ENCODE peak calls at places on chromosomes 6 and 20, in seven cellular contexts. D, B, E, P, U, Z and F are unnamed samples.

GRCh38 chr20:61932711-61933480 is 132.8 kb downstream of the TAF4 start:
- DNase-seq in D (no peak), B (no peak), E (no peak), P (no peak), U (no peak), Z (no peak), F (peak)

GRCh38 chr20:24579475-24579874 is 110.0 kb downstream of the SYNDIG1 start:
- DNase-seq in D (no peak), B (no peak), E (no peak), P (no peak), U (no peak), Z (no peak), F (no peak)

GRCh38 chr6:39128106-39128505 is 13.1 kb upstream of the SAYSD1 start:
- DNase-seq in D (no peak), B (no peak), E (no peak), P (no peak), U (no peak), Z (no peak), F (no peak)

GRCh38 chr6:23027281-23027680 is 457.9 kb downstream of the HDGFL1 start:
- DNase-seq in D (no peak), B (no peak), E (no peak), P (no peak), U (no peak), Z (no peak), F (no peak)

GRCh38 chr6:36863670-36864540 is 10.7 kb downstream of the PPIL1 start:
- DNase-seq in D (no peak), B (no peak), E (no peak), P (no peak), U (no peak), Z (no peak), F (no peak)

GRCh38 chr20:64058536-64058935 is 4.5 kb upstream of the TCEA2 start:
- DNase-seq in D (no peak), B (peak), E (no peak), P (no peak), U (no peak), Z (no peak), F (no peak)

GRCh38 chr6:138654715-138655634 is 118.6 kb upstream of the CCDC28A start:
- DNase-seq in D (no peak), B (no peak), E (no peak), P (peak), U (no peak), Z (no peak), F (no peak)

GRCh38 chr6:148445116-148445515 is 102.5 kb downstream of the SASH1 start:
- DNase-seq in D (no peak), B (no peak), E (no peak), P (no peak), U (no peak), Z (no peak), F (no peak)

GRCh38 chr6:28807682-28808280 is 116.0 kb downstream of the TRIM27 start:
- DNase-seq in D (no peak), B (no peak), E (no peak), P (no peak), U (no peak), Z (peak), F (no peak)

GRCh38 chr6:160427312-160428068 is 79.3 kb downstream of the SLC22A3 start:
- DNase-seq in D (no peak), B (no peak), E (no peak), P (no peak), U (no peak), Z (no peak), F (no peak)

GRCh38 chr6:146856296-146856695 is 257.5 kb downstream of the ADGB start:
- DNase-seq in D (no peak), B (no peak), E (no peak), P (no peak), U (no peak), Z (no peak), F (no peak)

GRCh38 chr20:1225729-1226313 is at the start of gene RAD21L1:
- DNase-seq in D (peak), B (peak), E (peak), P (no peak), U (peak), Z (peak), F (peak)

GRCh38 chr20:58682656-58683055 is 9.9 kb upstream of the NPEPL1 start:
- DNase-seq in D (no peak), B (no peak), E (no peak), P (no peak), U (no peak), Z (no peak), F (no peak)

GRCh38 chr20:58225490-58226200 is 2.8 kb downstream of the ANKRD60 start:
- DNase-seq in D (no peak), B (no peak), E (no peak), P (no peak), U (no peak), Z (no peak), F (peak)

GRCh38 chr6:27503436-27504030 is 30.6 kb upstream of the ZNF184 start:
- DNase-seq in D (peak), B (peak), E (peak), P (peak), U (no peak), Z (peak), F (peak)

GRCh38 chr20:53149652-53150205 is 177.6 kb downstream of the TSHZ2 start:
- DNase-seq in D (no peak), B (no peak), E (no peak), P (no peak), U (no peak), Z (no peak), F (no peak)

GRCh38 chr6:97440590-97441176 is 157.7 kb upstream of the MMS22L start:
- DNase-seq in D (no peak), B (no peak), E (no peak), P (no peak), U (no peak), Z (peak), F (no peak)

GRCh38 chr6:37168809-37169457 is 1.0 kb upstream of the PIM1 start:
- DNase-seq in D (no peak), B (no peak), E (no peak), P (no peak), U (no peak), Z (peak), F (no peak)

GRCh38 chr20:60857708-60858107 is 394.4 kb upstream of the CDH4 start:
- DNase-seq in D (no peak), B (no peak), E (no peak), P (no peak), U (no peak), Z (no peak), F (no peak)

GRCh38 chr6:19157496-19157895 is 679.7 kb upstream of the ID4 start:
- DNase-seq in D (no peak), B (no peak), E (no peak), P (no peak), U (no peak), Z (no peak), F (no peak)

GRCh38 chr6:100809346-100809745 is 71.8 kb downstream of the ASCC3 start:
- DNase-seq in D (no peak), B (no peak), E (no peak), P (no peak), U (no peak), Z (no peak), F (no peak)

GRCh38 chr20:59701236-59701635 is 96.9 kb downstream of the PHACTR3 start:
- DNase-seq in D (no peak), B (no peak), E (no peak), P (no peak), U (no peak), Z (no peak), F (no peak)

GRCh38 chr20:3784226-3784853 is 2.2 kb downstream of the CENPB start:
- DNase-seq in D (no peak), B (no peak), E (no peak), P (no peak), U (no peak), Z (no peak), F (no peak)

GRCh38 chr20:8414611-8415274 is 282.7 kb downstream of the PLCB1 start:
- DNase-seq in D (no peak), B (no peak), E (no peak), P (peak), U (no peak), Z (no peak), F (no peak)

GRCh38 chr6:39929733-39930461 is 4.4 kb downstream of the MOCS1 start:
- DNase-seq in D (no peak), B (no peak), E (no peak), P (no peak), U (no peak), Z (no peak), F (no peak)

GRCh38 chr6:84597238-84597875 is 167.0 kb downstream of the TBX18 start:
- DNase-seq in D (no peak), B (no peak), E (no peak), P (no peak), U (no peak), Z (no peak), F (no peak)

DNA sequence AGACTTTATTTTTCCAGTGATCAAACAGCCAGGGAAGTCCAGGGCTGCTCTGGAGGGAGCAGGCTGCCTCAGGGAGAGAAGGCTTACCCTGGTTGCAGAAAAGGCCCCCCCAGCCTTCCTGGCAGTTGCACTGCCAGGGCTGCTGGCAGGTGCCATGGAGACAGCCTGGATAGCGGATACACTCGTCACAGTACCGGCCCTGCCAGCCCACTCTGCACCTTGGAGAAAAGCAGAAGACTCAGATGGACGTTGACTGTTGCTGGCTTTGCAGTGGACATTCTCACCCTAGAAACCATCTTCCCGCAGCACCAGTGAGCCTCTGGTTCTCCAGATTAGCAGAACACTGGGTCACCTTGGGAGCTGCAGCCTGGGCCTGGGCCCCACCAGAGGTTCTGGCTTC is 5.4 kb downstream of the DLL1 start:
- DNase-seq in D (no peak), B (peak), E (no peak), P (no peak), U (no peak), Z (no peak), F (peak)
- TF ChIP-seq POLR2AphosphoS5 in D (no peak), B (no peak), E (no peak), P (no peak), U (no peak), Z (no peak), F (no peak)

GRCh38 chr6:7920425-7920824 is 9.8 kb upstream of the TXNDC5 start:
- DNase-seq in D (no peak), B (no peak), E (no peak), P (no peak), U (no peak), Z (no peak), F (no peak)
- TF ChIP-seq EP300 in D (no peak), B (no peak), E (no peak), P (no peak), U (no peak), Z (no peak), F (no peak)

GRCh38 chr6:4908062-4908461 is 95.8 kb downstream of the RPP40 start:
- DNase-seq in D (peak), B (no peak), E (no peak), P (no peak), U (no peak), Z (no peak), F (no peak)

GRCh38 chr6:4907602-4908001 is 96.2 kb downstream of the RPP40 start:
- DNase-seq in D (no peak), B (no peak), E (no peak), P (no peak), U (no peak), Z (no peak), F (no peak)

GRCh38 chr6:4905858-4906257 is 98.0 kb downstream of the RPP40 start:
- DNase-seq in D (no peak), B (no peak), E (no peak), P (no peak), U (no peak), Z (no peak), F (no peak)

GRCh38 chr6:4906293-4906941 is 97.4 kb downstream of the RPP40 start:
- DNase-seq in D (no peak), B (no peak), E (no peak), P (no peak), U (no peak), Z (no peak), F (no peak)

DNA sequence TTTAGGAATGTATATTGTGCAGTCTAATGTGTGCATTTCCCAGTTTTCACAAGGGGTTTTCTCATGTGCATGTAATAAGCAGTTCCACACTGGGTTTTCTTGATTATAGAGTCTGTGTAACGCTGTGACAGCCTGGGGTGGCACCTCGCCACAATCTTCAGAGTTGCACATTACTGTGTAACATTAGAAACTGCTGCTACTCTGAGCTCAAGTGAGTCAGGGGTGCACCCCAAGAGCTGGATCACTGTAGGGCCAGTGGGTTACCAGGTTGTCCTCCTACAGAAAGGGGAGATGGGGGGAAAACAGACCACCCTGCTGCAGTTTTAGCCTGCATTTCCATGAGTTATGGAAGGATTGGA is 96.9 kb downstream of the RPP40 start:
- DNase-seq in D (no peak), B (no peak), E (no peak), P (no peak), U (no peak), Z (no peak), F (no peak)
- H3K4me3 ChIP-seq in D (no peak), B (peak), E (peak), P (peak), U (no peak), Z (no peak), F (no peak)

GRCh38 chr6:50973464-50973863 is 154.8 kb downstream of the TFAP2B start:
- DNase-seq in D (no peak), B (no peak), E (no peak), P (no peak), U (no peak), Z (no peak), F (no peak)

GRCh38 chr6:50975216-50975615 is 156.5 kb downstream of the TFAP2B start:
- DNase-seq in D (no peak), B (no peak), E (no peak), P (no peak), U (no peak), Z (no peak), F (no peak)

GRCh38 chr6:50974319-50974718 is 155.6 kb downstream of the TFAP2B start:
- DNase-seq in D (no peak), B (no peak), E (no peak), P (no peak), U (no peak), Z (no peak), F (no peak)

GRCh38 chr6:50966986-50967385 is 148.3 kb downstream of the TFAP2B start:
- DNase-seq in D (no peak), B (no peak), E (no peak), P (no peak), U (no peak), Z (no peak), F (no peak)

DNA sequence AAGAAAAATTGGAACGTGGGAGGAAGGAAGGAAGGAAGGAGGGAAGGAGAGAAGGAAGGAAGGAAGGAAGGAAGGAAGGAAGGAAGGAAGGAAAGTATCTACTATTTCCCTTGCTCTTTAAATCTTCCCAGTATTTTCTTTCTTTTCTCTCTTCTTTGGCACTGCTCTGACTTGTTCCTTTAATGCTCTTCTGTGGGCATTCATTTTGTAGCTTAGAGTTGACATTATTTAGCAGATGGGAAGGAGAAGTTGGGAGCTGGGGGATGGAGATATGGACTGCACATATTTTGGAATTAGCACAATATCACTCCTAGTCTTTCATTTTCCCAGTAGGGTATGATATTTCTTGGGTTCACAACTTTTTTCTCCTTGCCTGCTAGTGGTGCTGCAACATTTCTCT is 152.2 kb downstream of the TFAP2B start:
- DNase-seq in D (no peak), B (no peak), E (no peak), P (no peak), U (no peak), Z (no peak), F (no peak)
- TF ChIP-seq POLR2AphosphoS5 in D (no peak), B (no peak), E (no peak), P (no peak), U (no peak), Z (no peak), F (no peak)

DNA sequence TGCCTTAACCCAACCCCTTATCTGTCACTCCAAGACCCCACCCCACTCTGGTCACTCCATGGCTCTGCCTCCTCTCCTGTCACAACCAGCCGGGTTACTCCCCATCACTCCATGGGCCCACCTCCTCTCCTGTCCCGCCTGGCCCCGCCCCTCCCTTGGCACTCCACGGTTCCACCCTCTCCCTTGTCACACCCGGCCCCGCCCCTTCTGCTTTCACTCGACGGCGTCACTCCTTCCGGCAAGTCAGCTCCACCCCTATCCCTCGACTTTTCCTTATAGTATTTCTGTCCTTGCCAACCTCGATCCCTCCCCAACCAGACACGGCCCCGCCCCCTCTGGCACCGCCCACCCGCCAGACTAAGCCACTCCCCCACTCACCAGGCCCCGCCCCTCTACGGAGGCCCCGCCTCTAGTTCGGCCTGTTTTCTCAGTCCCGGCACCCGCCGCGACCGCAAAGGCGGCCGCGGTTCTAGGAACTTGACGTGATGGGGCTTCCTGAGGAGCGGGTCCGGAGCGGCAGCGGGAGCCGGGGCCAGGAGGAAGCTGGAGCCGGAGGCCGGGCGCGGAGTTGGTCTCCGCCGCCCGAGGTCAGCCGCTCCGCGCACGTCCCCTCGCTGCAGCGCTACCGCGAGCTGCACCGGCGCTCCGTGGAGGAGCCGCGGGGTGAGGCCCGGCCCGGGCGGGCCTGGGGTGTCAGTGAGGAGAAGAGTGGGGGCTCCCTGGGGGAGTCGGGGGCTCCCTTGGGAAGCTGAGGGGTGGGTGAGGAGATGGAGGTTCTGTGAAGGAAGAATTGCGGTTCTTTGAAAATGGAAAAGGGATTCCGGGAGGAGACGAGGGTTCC is at the start of gene ACSS2:
- DNase-seq in D (peak), B (peak), E (peak), P (peak), U (peak), Z (peak), F (peak)
- TF ChIP-seq EP300 in D (no peak), B (no peak), E (peak), P (no peak), U (no peak), Z (no peak), F (no peak)

GRCh38 chr6:126743051-126743450 is 375.4 kb upstream of the RSPO3 start:
- DNase-seq in D (no peak), B (no peak), E (no peak), P (no peak), U (no peak), Z (no peak), F (no peak)
- H3K4me3 ChIP-seq in D (no peak), B (no peak), E (no peak), P (no peak), U (no peak), Z (no peak), F (no peak)

GRCh38 chr6:2940010-2940850 is 31.1 kb downstream of the SERPINB6 start:
- DNase-seq in D (no peak), B (peak), E (peak), P (peak), U (no peak), Z (no peak), F (no peak)
- TF ChIP-seq POLR2AphosphoS5 in D (no peak), B (no peak), E (no peak), P (peak), U (no peak), Z (no peak), F (no peak)

GRCh38 chr6:136318676-136319075 is 29.0 kb upstream of the BCLAF1 start:
- DNase-seq in D (no peak), B (no peak), E (no peak), P (no peak), U (no peak), Z (no peak), F (no peak)
- TF ChIP-seq EP300 in D (no peak), B (no peak), E (no peak), P (no peak), U (no peak), Z (no peak), F (no peak)

GRCh38 chr20:17560344-17561074 is 9.4 kb upstream of the DSTN start:
- DNase-seq in D (no peak), B (no peak), E (no peak), P (no peak), U (no peak), Z (no peak), F (no peak)

GRCh38 chr20:17557675-17558006 is 12.2 kb upstream of the DSTN start:
- DNase-seq in D (peak), B (peak), E (peak), P (no peak), U (no peak), Z (no peak), F (no peak)

GRCh38 chr20:17559338-17559737 is 10.5 kb upstream of the DSTN start:
- DNase-seq in D (no peak), B (no peak), E (peak), P (no peak), U (no peak), Z (no peak), F (no peak)

GRCh38 chr20:17558154-17558940 is 11.5 kb upstream of the DSTN start:
- DNase-seq in D (peak), B (peak), E (peak), P (no peak), U (no peak), Z (no peak), F (peak)

DNA sequence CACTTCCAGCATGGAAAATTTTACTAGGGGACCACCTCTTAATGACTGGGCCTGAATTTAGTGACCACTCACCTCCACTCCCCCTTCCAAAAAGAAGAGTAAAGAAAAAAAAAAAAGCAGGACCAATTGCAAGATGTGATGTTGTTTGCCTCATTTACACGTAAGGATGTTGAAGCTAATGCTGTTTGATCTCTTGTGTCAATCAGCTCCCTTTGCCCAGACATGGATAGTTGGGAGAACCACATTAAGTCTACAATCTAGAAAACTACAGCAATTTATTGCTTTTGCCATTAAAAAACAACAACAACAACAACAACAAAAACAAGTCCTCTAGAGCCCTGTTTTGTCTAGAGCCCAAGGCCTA is 11.0 kb upstream of the DSTN start:
- DNase-seq in D (no peak), B (no peak), E (no peak), P (no peak), U (no peak), Z (no peak), F (no peak)
- H3K4me3 ChIP-seq in D (no peak), B (no peak), E (no peak), P (no peak), U (no peak), Z (peak), F (no peak)